ENCODE peak calls at places on chromosomes 4 and X, in ten cellular contexts. One of them, this sample, is unnamed.

GRCh38 chr4:100511906-100512305 is 5.9 kb downstream of the EMCN start:
- DNase-seq in erythroblast: no peak
- DNase-seq in H54: no peak
- DNase-seq in fibroblast of pulmonary artery: no peak
- DNase-seq in CMK: no peak
- DNase-seq in ovary: no peak
- DNase-seq in A673: peak; percentile 49
- DNase-seq in amniotic stem cell: no peak
- DNase-seq in stimulated activated CD8-positive, alpha-beta memory T cell treated with anti-CD3 and anti-CD28 coated beads, Interleukin-15, amount 100 ng/mL, for 24 hours: no peak
- DNase-seq in GM23248: peak; percentile 4
- DNase-seq in this sample: no peak

GRCh38 chrX:39556056-39556455 is 541.7 kb downstream of the BCOR start:
- DNase-seq in erythroblast: no peak
- DNase-seq in H54: no peak
- DNase-seq in fibroblast of pulmonary artery: no peak
- DNase-seq in CMK: no peak
- DNase-seq in ovary: no peak
- DNase-seq in A673: no peak
- DNase-seq in amniotic stem cell: no peak
- DNase-seq in stimulated activated CD8-positive, alpha-beta memory T cell treated with anti-CD3 and anti-CD28 coated beads, Interleukin-15, amount 100 ng/mL, for 24 hours: no peak
- DNase-seq in GM23248: no peak
- DNase-seq in this sample: no peak

GRCh38 chr4:1192493-1193205 is 20.3 kb upstream of the SPON2 start:
- DNase-seq in erythroblast: no peak
- DNase-seq in H54: peak; percentile 76
- DNase-seq in fibroblast of pulmonary artery: no peak
- DNase-seq in CMK: no peak
- DNase-seq in ovary: peak; percentile 43
- DNase-seq in A673: no peak
- DNase-seq in amniotic stem cell: no peak
- DNase-seq in stimulated activated CD8-positive, alpha-beta memory T cell treated with anti-CD3 and anti-CD28 coated beads, Interleukin-15, amount 100 ng/mL, for 24 hours: no peak
- DNase-seq in GM23248: no peak
- DNase-seq in this sample: no peak

GRCh38 chrX:81304545-81304944 is 102.6 kb downstream of the SH3BGRL start:
- DNase-seq in erythroblast: no peak
- DNase-seq in H54: no peak
- DNase-seq in fibroblast of pulmonary artery: no peak
- DNase-seq in CMK: no peak
- DNase-seq in ovary: no peak
- DNase-seq in A673: no peak
- DNase-seq in amniotic stem cell: no peak
- DNase-seq in stimulated activated CD8-positive, alpha-beta memory T cell treated with anti-CD3 and anti-CD28 coated beads, Interleukin-15, amount 100 ng/mL, for 24 hours: no peak
- DNase-seq in GM23248: no peak
- DNase-seq in this sample: peak; percentile 49

GRCh38 chr4:4499438-4500123 is 42.3 kb downstream of the STX18 start:
- DNase-seq in erythroblast: no peak
- DNase-seq in H54: no peak
- DNase-seq in fibroblast of pulmonary artery: no peak
- DNase-seq in CMK: no peak
- DNase-seq in ovary: no peak
- DNase-seq in A673: no peak
- DNase-seq in amniotic stem cell: no peak
- DNase-seq in stimulated activated CD8-positive, alpha-beta memory T cell treated with anti-CD3 and anti-CD28 coated beads, Interleukin-15, amount 100 ng/mL, for 24 hours: no peak
- DNase-seq in GM23248: no peak
- DNase-seq in this sample: no peak

GRCh38 chr4:87025614-87026041 is 90.8 kb downstream of the AFF1 start:
- DNase-seq in erythroblast: no peak
- DNase-seq in H54: no peak
- DNase-seq in fibroblast of pulmonary artery: no peak
- DNase-seq in CMK: no peak
- DNase-seq in ovary: no peak
- DNase-seq in A673: no peak
- DNase-seq in amniotic stem cell: no peak
- DNase-seq in stimulated activated CD8-positive, alpha-beta memory T cell treated with anti-CD3 and anti-CD28 coated beads, Interleukin-15, amount 100 ng/mL, for 24 hours: no peak
- DNase-seq in GM23248: no peak
- DNase-seq in this sample: no peak

GRCh38 chr4:185019451-185020292 is 1.4 kb downstream of the HELT start:
- DNase-seq in erythroblast: no peak
- DNase-seq in H54: no peak
- DNase-seq in fibroblast of pulmonary artery: no peak
- DNase-seq in CMK: no peak
- DNase-seq in ovary: no peak
- DNase-seq in A673: no peak
- DNase-seq in amniotic stem cell: no peak
- DNase-seq in stimulated activated CD8-positive, alpha-beta memory T cell treated with anti-CD3 and anti-CD28 coated beads, Interleukin-15, amount 100 ng/mL, for 24 hours: no peak
- DNase-seq in GM23248: no peak
- DNase-seq in this sample: no peak

GRCh38 chr4:128393111-128393704 is 105.6 kb upstream of the PGRMC2 start:
- DNase-seq in erythroblast: no peak
- DNase-seq in H54: no peak
- DNase-seq in fibroblast of pulmonary artery: peak; percentile 48
- DNase-seq in CMK: no peak
- DNase-seq in ovary: no peak
- DNase-seq in A673: peak; percentile 37
- DNase-seq in amniotic stem cell: no peak
- DNase-seq in stimulated activated CD8-positive, alpha-beta memory T cell treated with anti-CD3 and anti-CD28 coated beads, Interleukin-15, amount 100 ng/mL, for 24 hours: no peak
- DNase-seq in GM23248: peak; percentile 55
- DNase-seq in this sample: peak; percentile 82

GRCh38 chr4:22356996-22357596 is 158.8 kb downstream of the ADGRA3 start:
- DNase-seq in erythroblast: no peak
- DNase-seq in H54: no peak
- DNase-seq in fibroblast of pulmonary artery: peak; percentile 66
- DNase-seq in CMK: no peak
- DNase-seq in ovary: no peak
- DNase-seq in A673: peak; percentile 32
- DNase-seq in amniotic stem cell: peak; percentile 47
- DNase-seq in stimulated activated CD8-positive, alpha-beta memory T cell treated with anti-CD3 and anti-CD28 coated beads, Interleukin-15, amount 100 ng/mL, for 24 hours: no peak
- DNase-seq in GM23248: peak; percentile 63
- DNase-seq in this sample: peak; percentile 79

GRCh38 chrX:138034136-138034535 is 468.2 kb downstream of the ZIC3 start:
- DNase-seq in erythroblast: no peak
- DNase-seq in H54: no peak
- DNase-seq in fibroblast of pulmonary artery: no peak
- DNase-seq in CMK: no peak
- DNase-seq in ovary: no peak
- DNase-seq in A673: peak; percentile 17
- DNase-seq in amniotic stem cell: no peak
- DNase-seq in stimulated activated CD8-positive, alpha-beta memory T cell treated with anti-CD3 and anti-CD28 coated beads, Interleukin-15, amount 100 ng/mL, for 24 hours: no peak
- DNase-seq in GM23248: no peak
- DNase-seq in this sample: peak; percentile 2

GRCh38 chrX:17456526-17456925 is 81.5 kb downstream of the NHS start:
- DNase-seq in erythroblast: no peak
- DNase-seq in H54: no peak
- DNase-seq in fibroblast of pulmonary artery: no peak
- DNase-seq in CMK: no peak
- DNase-seq in ovary: no peak
- DNase-seq in A673: no peak
- DNase-seq in amniotic stem cell: no peak
- DNase-seq in stimulated activated CD8-positive, alpha-beta memory T cell treated with anti-CD3 and anti-CD28 coated beads, Interleukin-15, amount 100 ng/mL, for 24 hours: no peak
- DNase-seq in GM23248: no peak
- DNase-seq in this sample: no peak

GRCh38 chr4:86184216-86184915 is 175.5 kb downstream of the MAPK10 start:
- DNase-seq in erythroblast: no peak
- DNase-seq in H54: no peak
- DNase-seq in fibroblast of pulmonary artery: peak; percentile 6
- DNase-seq in CMK: no peak
- DNase-seq in ovary: no peak
- DNase-seq in A673: no peak
- DNase-seq in amniotic stem cell: no peak
- DNase-seq in stimulated activated CD8-positive, alpha-beta memory T cell treated with anti-CD3 and anti-CD28 coated beads, Interleukin-15, amount 100 ng/mL, for 24 hours: no peak
- DNase-seq in GM23248: peak; percentile 43
- DNase-seq in this sample: no peak

GRCh38 chr4:73741140-73741749 is 876 bp downstream of the CXCL8 start:
- DNase-seq in erythroblast: no peak
- DNase-seq in H54: no peak
- DNase-seq in fibroblast of pulmonary artery: no peak
- DNase-seq in CMK: no peak
- DNase-seq in ovary: no peak
- DNase-seq in A673: no peak
- DNase-seq in amniotic stem cell: no peak
- DNase-seq in stimulated activated CD8-positive, alpha-beta memory T cell treated with anti-CD3 and anti-CD28 coated beads, Interleukin-15, amount 100 ng/mL, for 24 hours: no peak
- DNase-seq in GM23248: no peak
- DNase-seq in this sample: peak; percentile 63

GRCh38 chr4:31917334-31917733 is 1197.2 kb downstream of the PCDH7 start:
- DNase-seq in erythroblast: no peak
- DNase-seq in H54: no peak
- DNase-seq in fibroblast of pulmonary artery: no peak
- DNase-seq in CMK: no peak
- DNase-seq in ovary: no peak
- DNase-seq in A673: no peak
- DNase-seq in amniotic stem cell: no peak
- DNase-seq in stimulated activated CD8-positive, alpha-beta memory T cell treated with anti-CD3 and anti-CD28 coated beads, Interleukin-15, amount 100 ng/mL, for 24 hours: no peak
- DNase-seq in GM23248: no peak
- DNase-seq in this sample: no peak

GRCh38 chrX:125205084-125205917 is 114.4 kb upstream of the TEX13C start:
- DNase-seq in erythroblast: peak; percentile 54
- DNase-seq in H54: no peak
- DNase-seq in fibroblast of pulmonary artery: no peak
- DNase-seq in CMK: no peak
- DNase-seq in ovary: no peak
- DNase-seq in A673: peak; percentile 95
- DNase-seq in amniotic stem cell: no peak
- DNase-seq in stimulated activated CD8-positive, alpha-beta memory T cell treated with anti-CD3 and anti-CD28 coated beads, Interleukin-15, amount 100 ng/mL, for 24 hours: no peak
- DNase-seq in GM23248: peak; percentile 41
- DNase-seq in this sample: peak; percentile 65

GRCh38 chrX:105820247-105820646 is 2.1 kb upstream of the NRK start:
- DNase-seq in erythroblast: no peak
- DNase-seq in H54: no peak
- DNase-seq in fibroblast of pulmonary artery: no peak
- DNase-seq in CMK: no peak
- DNase-seq in ovary: no peak
- DNase-seq in A673: no peak
- DNase-seq in amniotic stem cell: no peak
- DNase-seq in stimulated activated CD8-positive, alpha-beta memory T cell treated with anti-CD3 and anti-CD28 coated beads, Interleukin-15, amount 100 ng/mL, for 24 hours: no peak
- DNase-seq in GM23248: no peak
- DNase-seq in this sample: no peak

GRCh38 chr4:760616-761015 is 55.0 kb downstream of the PCGF3 start:
- DNase-seq in erythroblast: no peak
- DNase-seq in H54: no peak
- DNase-seq in fibroblast of pulmonary artery: no peak
- DNase-seq in CMK: no peak
- DNase-seq in ovary: no peak
- DNase-seq in A673: no peak
- DNase-seq in amniotic stem cell: no peak
- DNase-seq in stimulated activated CD8-positive, alpha-beta memory T cell treated with anti-CD3 and anti-CD28 coated beads, Interleukin-15, amount 100 ng/mL, for 24 hours: no peak
- DNase-seq in GM23248: no peak
- DNase-seq in this sample: no peak

GRCh38 chrX:23435108-23435507 is 100.5 kb downstream of the PTCHD1 start:
- DNase-seq in erythroblast: no peak
- DNase-seq in H54: no peak
- DNase-seq in fibroblast of pulmonary artery: no peak
- DNase-seq in CMK: no peak
- DNase-seq in ovary: no peak
- DNase-seq in A673: no peak
- DNase-seq in amniotic stem cell: no peak
- DNase-seq in stimulated activated CD8-positive, alpha-beta memory T cell treated with anti-CD3 and anti-CD28 coated beads, Interleukin-15, amount 100 ng/mL, for 24 hours: no peak
- DNase-seq in GM23248: peak; percentile 17
- DNase-seq in this sample: no peak

GRCh38 chrX:41478397-41478911 is 31.3 kb downstream of the NYX start:
- DNase-seq in erythroblast: no peak
- DNase-seq in H54: no peak
- DNase-seq in fibroblast of pulmonary artery: no peak
- DNase-seq in CMK: no peak
- DNase-seq in ovary: no peak
- DNase-seq in A673: no peak
- DNase-seq in amniotic stem cell: no peak
- DNase-seq in stimulated activated CD8-positive, alpha-beta memory T cell treated with anti-CD3 and anti-CD28 coated beads, Interleukin-15, amount 100 ng/mL, for 24 hours: no peak
- DNase-seq in GM23248: peak; percentile 12
- DNase-seq in this sample: no peak

GRCh38 chrX:153946910-153947769 is 2.7 kb upstream of the RENBP start:
- DNase-seq in erythroblast: peak; percentile 89
- DNase-seq in H54: peak; percentile 80
- DNase-seq in fibroblast of pulmonary artery: peak; percentile 84
- DNase-seq in CMK: no peak
- DNase-seq in ovary: peak; percentile 66
- DNase-seq in A673: peak; percentile 91
- DNase-seq in amniotic stem cell: peak; percentile 3
- DNase-seq in stimulated activated CD8-positive, alpha-beta memory T cell treated with anti-CD3 and anti-CD28 coated beads, Interleukin-15, amount 100 ng/mL, for 24 hours: no peak
- DNase-seq in GM23248: peak; percentile 87
- DNase-seq in this sample: peak; percentile 89

GRCh38 chrX:70762285-70762684 is 146.2 kb downstream of the TEX11 start:
- DNase-seq in erythroblast: no peak
- DNase-seq in H54: no peak
- DNase-seq in fibroblast of pulmonary artery: no peak
- DNase-seq in CMK: no peak
- DNase-seq in ovary: no peak
- DNase-seq in A673: peak; percentile 10
- DNase-seq in amniotic stem cell: no peak
- DNase-seq in stimulated activated CD8-positive, alpha-beta memory T cell treated with anti-CD3 and anti-CD28 coated beads, Interleukin-15, amount 100 ng/mL, for 24 hours: no peak
- DNase-seq in GM23248: no peak
- DNase-seq in this sample: peak; percentile 7

GRCh38 chr4:78902313-78902712 is 36.9 kb downstream of the PAQR3 start:
- DNase-seq in erythroblast: no peak
- DNase-seq in H54: no peak
- DNase-seq in fibroblast of pulmonary artery: no peak
- DNase-seq in CMK: no peak
- DNase-seq in ovary: no peak
- DNase-seq in A673: no peak
- DNase-seq in amniotic stem cell: no peak
- DNase-seq in stimulated activated CD8-positive, alpha-beta memory T cell treated with anti-CD3 and anti-CD28 coated beads, Interleukin-15, amount 100 ng/mL, for 24 hours: no peak
- DNase-seq in GM23248: peak; percentile 11
- DNase-seq in this sample: no peak

GRCh38 chr4:986949-987688 is at the start of gene IDUA:
- DNase-seq in erythroblast: peak; percentile 80
- DNase-seq in H54: peak; percentile 88
- DNase-seq in fibroblast of pulmonary artery: peak; percentile 59
- DNase-seq in CMK: peak; percentile 74
- DNase-seq in ovary: peak; percentile 82
- DNase-seq in A673: peak; percentile 79
- DNase-seq in amniotic stem cell: no peak
- DNase-seq in stimulated activated CD8-positive, alpha-beta memory T cell treated with anti-CD3 and anti-CD28 coated beads, Interleukin-15, amount 100 ng/mL, for 24 hours: peak; percentile 62
- DNase-seq in GM23248: peak; percentile 90
- DNase-seq in this sample: peak; percentile 82

GRCh38 chrX:13261348-13261747 is 58.5 kb downstream of the ATXN3L start:
- DNase-seq in erythroblast: no peak
- DNase-seq in H54: no peak
- DNase-seq in fibroblast of pulmonary artery: no peak
- DNase-seq in CMK: no peak
- DNase-seq in ovary: no peak
- DNase-seq in A673: no peak
- DNase-seq in amniotic stem cell: no peak
- DNase-seq in stimulated activated CD8-positive, alpha-beta memory T cell treated with anti-CD3 and anti-CD28 coated beads, Interleukin-15, amount 100 ng/mL, for 24 hours: no peak
- DNase-seq in GM23248: no peak
- DNase-seq in this sample: no peak

GRCh38 chr4:105184316-105184988 is 37.8 kb downstream of the TET2 start:
- DNase-seq in erythroblast: no peak
- DNase-seq in H54: no peak
- DNase-seq in fibroblast of pulmonary artery: no peak
- DNase-seq in CMK: no peak
- DNase-seq in ovary: no peak
- DNase-seq in A673: no peak
- DNase-seq in amniotic stem cell: no peak
- DNase-seq in stimulated activated CD8-positive, alpha-beta memory T cell treated with anti-CD3 and anti-CD28 coated beads, Interleukin-15, amount 100 ng/mL, for 24 hours: no peak
- DNase-seq in GM23248: no peak
- DNase-seq in this sample: no peak

GRCh38 chr4:2924286-2924685 is 38.9 kb downstream of the NOP14 start:
- DNase-seq in erythroblast: no peak
- DNase-seq in H54: no peak
- DNase-seq in fibroblast of pulmonary artery: no peak
- DNase-seq in CMK: no peak
- DNase-seq in ovary: no peak
- DNase-seq in A673: no peak
- DNase-seq in amniotic stem cell: no peak
- DNase-seq in stimulated activated CD8-positive, alpha-beta memory T cell treated with anti-CD3 and anti-CD28 coated beads, Interleukin-15, amount 100 ng/mL, for 24 hours: no peak
- DNase-seq in GM23248: no peak
- DNase-seq in this sample: no peak

GRCh38 chr4:21469438-21470032 is 479.0 kb downstream of the KCNIP4 start:
- DNase-seq in erythroblast: peak; percentile 1
- DNase-seq in H54: no peak
- DNase-seq in fibroblast of pulmonary artery: peak; percentile 37
- DNase-seq in CMK: no peak
- DNase-seq in ovary: no peak
- DNase-seq in A673: peak; percentile 23
- DNase-seq in amniotic stem cell: no peak
- DNase-seq in stimulated activated CD8-positive, alpha-beta memory T cell treated with anti-CD3 and anti-CD28 coated beads, Interleukin-15, amount 100 ng/mL, for 24 hours: no peak
- DNase-seq in GM23248: peak; percentile 51
- DNase-seq in this sample: peak; percentile 32

GRCh38 chr4:173525118-173526033 is 4.7 kb downstream of the HAND2 start:
- DNase-seq in erythroblast: no peak
- DNase-seq in H54: no peak
- DNase-seq in fibroblast of pulmonary artery: peak; percentile 69
- DNase-seq in CMK: no peak
- DNase-seq in ovary: peak; percentile 55
- DNase-seq in A673: no peak
- DNase-seq in amniotic stem cell: no peak
- DNase-seq in stimulated activated CD8-positive, alpha-beta memory T cell treated with anti-CD3 and anti-CD28 coated beads, Interleukin-15, amount 100 ng/mL, for 24 hours: no peak
- DNase-seq in GM23248: peak; percentile 77
- DNase-seq in this sample: no peak